ENCODE peak calls at places on chromosomes 16 and 17, in eight cellular contexts. M is left kidney; O is substantia nigra; N is activated CD4-positive, alpha-beta T cell treated with anti-CD3 and anti-CD28 coated beads for 36 hours; F is kidney tubule cell; P is HEK293T; S is bronchial epithelial cell; J is hypothalamus. V is an unnamed sample.

GRCh38 chr17:39688945-39689344 is 1.1 kb upstream of the PGAP3 start:
- DNase-seq in P (no peak), O (no peak), N (no peak), J (no peak), M (no peak), S (no peak), F (no peak), V (no peak)

GRCh38 chr17:2054740-2055493 is at the start of gene HIC1:
- DNase-seq in F (peak; percentile 76), J (peak; percentile 22), M (peak; percentile 87), O (peak; percentile 60), N (peak; percentile 89), P (peak; percentile 84), S (peak; percentile 37), V (peak; percentile 73)

GRCh38 chr17:83154311-83155127 is 75.1 kb downstream of the METRNL start:
- DNase-seq in F (no peak), N (no peak), P (no peak), S (no peak), M (no peak), O (no peak), J (no peak), V (no peak)

GRCh38 chr17:33012522-33013033 is 20.9 kb downstream of the SPACA3 start:
- DNase-seq in J (no peak), O (no peak), M (no peak), F (peak; percentile 63), N (no peak), P (no peak), S (peak; percentile 91), V (no peak)

GRCh38 chr16:71647391-71647790 is 21.4 kb downstream of the MARVELD3 start:
- DNase-seq in O (no peak), F (no peak), M (no peak), J (no peak), P (no peak), N (no peak), S (no peak), V (no peak)

GRCh38 chr16:29910819-29911675 is 10.8 kb downstream of the ASPHD1 start:
- DNase-seq in O (no peak), J (no peak), S (no peak), F (no peak), M (no peak), P (peak; percentile 6), N (no peak), V (no peak)

GRCh38 chr17:82297280-82297803 is 20.1 kb downstream of the CD7 start:
- DNase-seq in F (peak; percentile 88), O (peak; percentile 72), S (peak; percentile 79), P (no peak), J (no peak), M (no peak), N (peak; percentile 94), V (peak; percentile 77)

GRCh38 chr16:81502396-81503060 is 57.9 kb downstream of the CMIP start:
- DNase-seq in P (no peak), M (no peak), S (no peak), O (no peak), N (no peak), F (no peak), J (no peak), V (no peak)

GRCh38 chr16:2429771-2430663 is 770 bp downstream of the CCNF start:
- DNase-seq in M (peak; percentile 66), S (peak; percentile 63), J (no peak), O (no peak), F (peak; percentile 26), P (peak; percentile 33), N (peak; percentile 33), V (peak; percentile 58)

GRCh38 chr17:40309031-40309937 is at the start of gene RARA:
- DNase-seq in M (peak; percentile 86), J (peak; percentile 43), P (no peak), F (peak; percentile 32), N (peak; percentile 50), O (no peak), S (no peak), V (no peak)